ENCODE peak calls at places on chromosomes 16 and 17, in nine cellular contexts. J, V, I, Z, X, D, B, T and U are unnamed samples. For H3K27me3, the result is how much of the 10 kb centered on the place peaks cover.

GRCh38 chr17:34291721-34292348 is 6.3 kb downstream of the CCL11 start:
- DNase-seq in X (no peak), Z (no peak), J (no peak), B (no peak), I (no peak), T (no peak), D (no peak), V (no peak), U (no peak)

GRCh38 chr17:76805319-76805718 is 62.9 kb upstream of the MGAT5B start:
- DNase-seq in D (no peak), B (no peak), I (no peak), T (no peak), Z (no peak), V (no peak), J (no peak), X (no peak), U (no peak)

GRCh38 chr17:62595484-62595883 is 32.0 kb upstream of the MRC2 start:
- DNase-seq in J (no peak), I (no peak), X (no peak), D (no peak), T (no peak), V (no peak), B (no peak), Z (no peak), U (no peak)

GRCh38 chr16:4940719-4941118 is 3.8 kb upstream of the PPL start:
- DNase-seq in Z (peak), V (no peak), X (no peak), B (no peak), D (no peak), I (no peak), T (no peak), J (no peak), U (no peak)

GRCh38 chr16:17921357-17921978 is 415.1 kb downstream of the NPIPA8 start:
- DNase-seq in T (no peak), J (peak), X (no peak), V (no peak), D (no peak), Z (peak), I (no peak), B (no peak), U (peak)

GRCh38 chr16:47033176-47033575 is 59.7 kb upstream of the DNAJA2 start:
- DNase-seq in D (peak), B (no peak), J (no peak), T (no peak), Z (no peak), I (no peak), V (no peak), X (no peak), U (no peak)

GRCh38 chr17:17804007-17804406 is 32.8 kb downstream of the SREBF1 start:
- DNase-seq in B (no peak), T (no peak), D (no peak), J (no peak), V (no peak), Z (no peak), X (no peak), I (no peak), U (no peak)

GRCh38 chr16:51268237-51268636 is 117.2 kb upstream of the SALL1 start:
- DNase-seq in X (no peak), T (no peak), Z (no peak), B (no peak), D (no peak), V (no peak), J (no peak), I (no peak), U (no peak)

GRCh38 chr17:77212081-77212832 is 71.5 kb downstream of the SEC14L1 start:
- DNase-seq in X (no peak), J (peak), V (no peak), Z (no peak), I (no peak), B (no peak), D (no peak), T (peak), U (no peak)

GRCh38 chr17:17062356-17062755 is 20.1 kb downstream of the MPRIP start:
- DNase-seq in V (no peak), Z (no peak), D (peak), J (no peak), T (peak), X (no peak), B (peak), I (no peak), U (no peak)

GRCh38 chr16:82220541-82220940 is 50.5 kb upstream of the MPHOSPH6 start:
- DNase-seq in I (no peak), Z (no peak), D (no peak), V (no peak), X (no peak), B (no peak), T (no peak), J (no peak), U (no peak)

GRCh38 chr16:67169011-67169451 is 1.3 kb upstream of the NOL3 start:
- DNase-seq in V (no peak), X (no peak), Z (peak), T (no peak), I (no peak), J (no peak), D (peak), B (no peak), U (no peak)

GRCh38 chr16:73083271-73083670 is 35.3 kb upstream of the ZFHX3 start:
- DNase-seq in V (no peak), Z (no peak), X (no peak), I (no peak), J (no peak), B (no peak), T (no peak), D (no peak), U (no peak)

GRCh38 chr16:73086108-73086507 is 38.2 kb upstream of the ZFHX3 start:
- DNase-seq in T (no peak), I (no peak), Z (no peak), D (no peak), X (no peak), J (no peak), V (no peak), B (no peak), U (no peak)

GRCh38 chr16:73076291-73076959 is 28.5 kb upstream of the ZFHX3 start:
- DNase-seq in J (no peak), X (no peak), B (no peak), T (no peak), Z (no peak), V (no peak), I (no peak), D (no peak), U (no peak)

GRCh38 chr16:73082608-73083007 is 34.7 kb upstream of the ZFHX3 start:
- DNase-seq in J (no peak), I (no peak), X (no peak), Z (no peak), D (no peak), T (peak), B (peak), V (no peak), U (peak)

DNA sequence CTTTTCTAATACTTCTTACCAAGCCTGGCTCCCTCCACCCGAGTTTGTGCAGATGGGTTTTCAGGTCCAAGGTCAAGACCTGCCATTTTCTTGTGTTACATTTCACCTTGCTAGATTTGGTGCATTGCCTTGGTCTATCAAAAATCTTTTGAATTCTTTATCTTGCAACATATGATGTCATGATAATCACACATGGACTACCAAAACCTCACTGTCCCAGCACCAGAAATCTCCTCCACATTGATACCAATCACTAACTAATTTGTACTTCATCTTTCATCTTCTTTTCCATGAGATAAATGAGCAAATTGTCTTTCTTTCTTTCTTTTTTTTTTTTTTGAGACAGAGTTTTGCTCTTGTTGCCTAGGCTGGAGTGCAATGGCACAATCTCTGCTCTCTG is 33.0 kb upstream of the ZFHX3 start:
- DNase-seq in T (no peak), I (no peak), V (no peak), X (no peak), B (no peak), J (no peak), Z (no peak), D (no peak), U (no peak)
- H3K4me3 ChIP-seq in T (no peak), I (no peak), V (no peak), X (no peak), B (no peak), J (no peak), Z (no peak), D (no peak), U (no peak)

GRCh38 chr17:47716381-47716780 is 16.7 kb upstream of the TBX21 start:
- DNase-seq in I (no peak), D (no peak), J (no peak), Z (no peak), V (no peak), T (no peak), X (no peak), B (no peak), U (no peak)

GRCh38 chr17:47717261-47717697 is 15.8 kb upstream of the TBX21 start:
- DNase-seq in B (no peak), V (no peak), Z (peak), D (no peak), T (no peak), I (no peak), J (no peak), X (no peak), U (no peak)

GRCh38 chr17:47714773-47715396 is 18.2 kb upstream of the TBX21 start:
- DNase-seq in T (no peak), D (no peak), I (no peak), B (no peak), X (no peak), Z (no peak), J (peak), V (no peak), U (no peak)

GRCh38 chr17:47713980-47714689 is 18.9 kb upstream of the TBX21 start:
- DNase-seq in T (no peak), D (no peak), I (no peak), Z (peak), V (no peak), J (no peak), X (no peak), B (no peak), U (no peak)

DNA sequence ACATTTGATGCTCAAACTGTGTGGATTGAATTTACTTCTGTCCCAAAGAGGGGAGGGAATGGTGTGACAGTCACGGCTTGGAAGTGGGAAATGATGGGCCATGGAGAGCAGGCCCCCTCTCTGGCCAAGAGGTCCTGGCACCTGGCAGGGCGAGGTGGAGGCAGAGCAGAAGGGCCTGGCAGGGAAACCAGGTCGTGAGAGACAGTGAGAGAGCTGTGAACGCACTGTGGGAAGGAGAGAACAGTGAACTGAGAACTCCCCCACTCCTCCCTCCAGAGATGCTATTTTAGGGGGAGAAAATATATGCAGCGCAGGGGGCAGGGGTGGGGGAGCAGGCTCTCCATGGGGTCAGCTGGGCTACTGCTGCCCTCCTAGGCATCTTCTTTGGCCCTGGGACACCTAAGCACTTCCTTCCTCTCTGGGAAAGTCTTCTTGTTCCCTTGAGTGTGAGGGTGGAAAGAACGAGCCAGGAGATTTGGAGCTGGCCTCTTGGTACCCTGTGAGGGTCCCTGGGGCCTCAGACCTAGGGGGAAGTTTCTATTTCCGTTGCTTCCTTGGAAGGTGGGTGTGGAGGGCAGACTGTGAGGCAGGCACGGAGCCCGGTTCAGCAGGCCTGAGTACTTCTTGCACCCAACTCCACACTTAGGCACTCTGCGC is 17.2 kb upstream of the TBX21 start:
- DNase-seq in I (no peak), D (no peak), X (no peak), V (no peak), B (no peak), J (no peak), Z (no peak), T (no peak), U (no peak)
- H3K27me3 ChIP-seq in I (under half), D (under half), X (under half), V (under half), B (under half), J (under half), Z (under half), T (under half), U (under half)

GRCh38 chr16:3856367-3857141 is 24.0 kb downstream of the CREBBP start:
- DNase-seq in V (no peak), J (no peak), Z (peak), D (no peak), T (no peak), I (no peak), X (no peak), B (no peak), U (no peak)
- H3K27ac ChIP-seq in V (peak), J (peak), Z (peak), D (peak), T (peak), I (no peak), X (no peak), B (no peak), U (no peak)

GRCh38 chr17:8359769-8360168 is 16.7 kb downstream of the KRABD2 start:
- DNase-seq in X (no peak), J (no peak), B (no peak), Z (peak), D (no peak), T (no peak), V (peak), I (no peak), U (no peak)
- H3K4me3 ChIP-seq in X (no peak), J (no peak), B (no peak), Z (no peak), D (no peak), T (no peak), V (no peak), I (no peak), U (no peak)

GRCh38 chr17:48589060-48589830 is 796 bp downstream of the HOXB3 start:
- DNase-seq in V (no peak), T (no peak), B (no peak), X (no peak), I (no peak), J (no peak), Z (no peak), D (no peak), U (no peak)
- H3K27me3 ChIP-seq in V (under half), T (under half), B (half or more), X (under half), I (under half), J (under half), Z (half or more), D (under half), U (under half)

GRCh38 chr17:8224891-8225812 is 14.8 kb upstream of the AURKB start:
- DNase-seq in V (no peak), T (no peak), I (no peak), J (no peak), X (no peak), B (no peak), Z (no peak), D (no peak), U (no peak)
- H3K27ac ChIP-seq in V (peak), T (peak), I (no peak), J (no peak), X (no peak), B (no peak), Z (no peak), D (no peak), U (no peak)